ENCODE peak calls at places on chromosomes 11 and 22, in eight cellular contexts. Q, R, E, S, H, J, C and O are unnamed samples.

GRCh38 chr22:25829237-25829636 is 87.2 kb downstream of the MYO18B start:
- DNase-seq in J (no peak), R (no peak), E (no peak), H (no peak), C (no peak), S (no peak), Q (no peak), O (no peak)

GRCh38 chr11:128294685-128295079 is 292.7 kb downstream of the ETS1 start:
- DNase-seq in S (peak), H (no peak), J (no peak), E (no peak), C (peak), Q (no peak), R (no peak), O (no peak)

GRCh38 chr22:22371031-22371541 is 126.5 kb downstream of the VPREB1 start:
- DNase-seq in J (no peak), S (no peak), E (no peak), Q (no peak), R (no peak), C (no peak), H (no peak), O (peak)

GRCh38 chr22:37259540-37260029 is 15.5 kb upstream of the RAC2 start:
- DNase-seq in J (no peak), S (peak), R (no peak), H (no peak), C (peak), E (no peak), Q (peak), O (peak)

GRCh38 chr11:114438303-114438702 is 964 bp upstream of the REXO2 start:
- DNase-seq in J (no peak), S (no peak), R (no peak), H (no peak), Q (no peak), E (no peak), C (peak), O (no peak)

GRCh38 chr11:120180571-120181445 is 30.0 kb upstream of the OAF start:
- DNase-seq in C (peak), E (no peak), J (no peak), S (peak), Q (no peak), R (no peak), H (no peak), O (peak)

GRCh38 chr11:93407777-93408401 is 77.3 kb downstream of the DEUP1 start:
- DNase-seq in J (no peak), C (peak), E (no peak), Q (no peak), H (no peak), R (no peak), S (no peak), O (no peak)

GRCh38 chr22:34850010-34850409 is 215.9 kb upstream of the ISX start:
- DNase-seq in C (peak), R (no peak), E (no peak), J (no peak), S (peak), H (no peak), Q (no peak), O (peak)

GRCh38 chr11:29641201-29641600 is 375.6 kb downstream of the KCNA4 start:
- DNase-seq in E (no peak), H (no peak), R (no peak), C (no peak), S (no peak), J (no peak), Q (no peak), O (no peak)

GRCh38 chr11:26985941-26986340 is 8.0 kb upstream of the FIBIN start:
- DNase-seq in C (no peak), J (no peak), H (no peak), E (no peak), R (no peak), Q (no peak), S (no peak), O (no peak)

GRCh38 chr22:50311606-50312351 is 4.3 kb upstream of the PLXNB2 start:
- DNase-seq in C (no peak), J (no peak), R (no peak), E (no peak), S (no peak), H (no peak), Q (no peak), O (no peak)

GRCh38 chr22:29343313-29343805 is 27.9 kb upstream of the RASL10A start:
- DNase-seq in H (no peak), R (no peak), Q (peak), E (no peak), C (no peak), S (peak), J (peak), O (no peak)

GRCh38 chr22:40757071-40757470 is 62.1 kb downstream of the SLC25A17 start:
- DNase-seq in E (no peak), Q (no peak), J (no peak), R (no peak), S (no peak), H (no peak), C (no peak), O (no peak)

GRCh38 chr11:133082851-133083488 is 449.3 kb downstream of the OPCML start:
- DNase-seq in H (peak), E (no peak), R (peak), Q (peak), C (peak), S (peak), J (no peak), O (peak)

GRCh38 chr11:128763224-128763623 is 69.4 kb downstream of the FLI1 start:
- DNase-seq in H (no peak), C (no peak), S (peak), J (peak), E (no peak), Q (no peak), R (no peak), O (no peak)